ENCODE peak calls at places on chromosomes 3 and 15, in five cellular contexts. K is astrocyte; J is GM03348; G is activated naive CD4-positive, alpha-beta T cell treated with anti-CD3 and anti-CD28 coated beads, Interleukin-2, amount 10 ng/mL, durations not matched to agents 7 days and 5 days; N is stimulated activated CD4-positive, alpha-beta T cell treated with anti-CD3 and anti-CD28 coated beads, Interleukin-12 subunit alpha, Interleukin-12 subunit beta, amount 100 ng/mL, for 24 hours. Q is an unnamed sample.
A peak's percentile ranks its signal among the peaks of the same experiment; 100 is the strongest.

GRCh38 chr3:129892486-129892856 is 1.0 kb downstream of the TMCC1 start:
- DNase-seq in K (no peak), J (no peak), G (peak; percentile 35), N (no peak), Q (no peak)

GRCh38 chr15:33071451-33071850 is 123.1 kb downstream of the FMN1 start:
- DNase-seq in K (no peak), J (no peak), G (no peak), N (no peak), Q (no peak)

GRCh38 chr3:157129782-157130137 is 30.2 kb downstream of the CCNL1 start:
- DNase-seq in K (peak; percentile 42), J (no peak), G (no peak), N (no peak), Q (no peak)

GRCh38 chr3:77513541-77513940 is 473.6 kb downstream of the ROBO2 start:
- DNase-seq in K (peak; percentile 53), J (no peak), G (no peak), N (no peak), Q (no peak)

GRCh38 chr3:10667269-10667668 is 148.8 kb upstream of the SLC6A11 start:
- DNase-seq in K (no peak), J (no peak), G (no peak), N (no peak), Q (no peak)

GRCh38 chr15:27587810-27588209 is 511.3 kb downstream of the OCA2 start:
- DNase-seq in K (no peak), J (no peak), G (no peak), N (no peak), Q (no peak)

GRCh38 chr3:194615221-194615620 is 18.0 kb downstream of the TMEM44 start:
- DNase-seq in K (no peak), J (no peak), G (no peak), N (no peak), Q (no peak)

GRCh38 chr15:97522362-97522761 is 438.1 kb upstream of the ARRDC4 start:
- DNase-seq in K (peak; percentile 2), J (peak; percentile 1), G (no peak), N (no peak), Q (no peak)

GRCh38 chr3:189576486-189576885 is 54.7 kb upstream of the TP63 start:
- DNase-seq in K (no peak), J (no peak), G (no peak), N (no peak), Q (no peak)

GRCh38 chr3:174441588-174442316 is 417.4 kb upstream of the NAALADL2 start:
- DNase-seq in K (peak; percentile 22), J (peak; percentile 65), G (no peak), N (no peak), Q (no peak)

GRCh38 chr3:177928156-177928555 is 608.1 kb upstream of the KCNMB2 start:
- DNase-seq in K (peak; percentile 72), J (peak; percentile 44), G (no peak), N (no peak), Q (peak; percentile 36)

GRCh38 chr3:48405343-48405881 is 24.5 kb downstream of the PLXNB1 start:
- DNase-seq in K (no peak), J (no peak), G (peak; percentile 20), N (no peak), Q (no peak)

Q was measured in H54.